ENCODE peak calls at places on chromosomes 16 and 17, in seven cellular contexts. One of them, this sample, is unnamed.

GRCh38 chr17:57699751-57700186 is 45.3 kb downstream of the CCDC182 start:
- DNase-seq in HL-60: no peak
- DNase-seq in breast epithelium: no peak
- DNase-seq in prostate gland: no peak
- DNase-seq in stomach: no peak
- DNase-seq in sigmoid colon: no peak
- DNase-seq in GM23338: no peak
- DNase-seq in this sample: peak; percentile 31

GRCh38 chr17:61849674-61850073 is 13.7 kb downstream of the BRIP1 start:
- DNase-seq in stomach: no peak
- DNase-seq in breast epithelium: no peak
- DNase-seq in sigmoid colon: no peak
- DNase-seq in HL-60: no peak
- DNase-seq in prostate gland: no peak
- DNase-seq in GM23338: no peak
- DNase-seq in this sample: no peak

GRCh38 chr17:68255731-68256538 is 8.1 kb downstream of the AMZ2 start:
- DNase-seq in GM23338: no peak
- DNase-seq in breast epithelium: no peak
- DNase-seq in stomach: no peak
- DNase-seq in prostate gland: no peak
- DNase-seq in sigmoid colon: no peak
- DNase-seq in HL-60: no peak
- DNase-seq in this sample: no peak

GRCh38 chr17:67218385-67218950 is 26.5 kb downstream of the HELZ start:
- DNase-seq in HL-60: no peak
- DNase-seq in breast epithelium: no peak
- DNase-seq in GM23338: no peak
- DNase-seq in sigmoid colon: no peak
- DNase-seq in stomach: no peak
- DNase-seq in prostate gland: no peak
- DNase-seq in this sample: no peak

GRCh38 chr17:77372444-77373297 is 231.9 kb downstream of the SEC14L1 start:
- DNase-seq in breast epithelium: peak; percentile 71
- DNase-seq in sigmoid colon: peak; percentile 95
- DNase-seq in HL-60: peak; percentile 47
- DNase-seq in GM23338: peak; percentile 94
- DNase-seq in prostate gland: peak; percentile 47
- DNase-seq in stomach: peak; percentile 76
- DNase-seq in this sample: peak; percentile 80

GRCh38 chr16:31718998-31719397 is 154.6 kb upstream of the ZNF267 start:
- DNase-seq in GM23338: no peak
- DNase-seq in breast epithelium: no peak
- DNase-seq in prostate gland: no peak
- DNase-seq in stomach: no peak
- DNase-seq in HL-60: no peak
- DNase-seq in sigmoid colon: no peak
- DNase-seq in this sample: no peak

GRCh38 chr16:1056196-1056595 is 16.4 kb upstream of the SSTR5 start:
- DNase-seq in stomach: no peak
- DNase-seq in sigmoid colon: no peak
- DNase-seq in HL-60: no peak
- DNase-seq in GM23338: no peak
- DNase-seq in breast epithelium: no peak
- DNase-seq in prostate gland: no peak
- DNase-seq in this sample: no peak

GRCh38 chr16:69404275-69404805 is 18.5 kb upstream of the TERF2 start:
- DNase-seq in GM23338: peak; percentile 18
- DNase-seq in sigmoid colon: no peak
- DNase-seq in breast epithelium: no peak
- DNase-seq in prostate gland: peak; percentile 33
- DNase-seq in HL-60: no peak
- DNase-seq in stomach: peak; percentile 69
- DNase-seq in this sample: no peak

GRCh38 chr17:39671651-39672521 is 3.6 kb downstream of the PNMT start:
- DNase-seq in GM23338: peak; percentile 89
- DNase-seq in prostate gland: peak; percentile 39
- DNase-seq in breast epithelium: no peak
- DNase-seq in stomach: peak; percentile 57
- DNase-seq in HL-60: no peak
- DNase-seq in sigmoid colon: no peak
- DNase-seq in this sample: no peak

GRCh38 chr16:63745456-63745855 is 1376.4 kb downstream of the CDH11 start:
- DNase-seq in GM23338: no peak
- DNase-seq in stomach: no peak
- DNase-seq in HL-60: no peak
- DNase-seq in sigmoid colon: no peak
- DNase-seq in prostate gland: no peak
- DNase-seq in breast epithelium: no peak
- DNase-seq in this sample: no peak

GRCh38 chr16:88681709-88682451 is 4.4 kb downstream of the SNAI3 start:
- DNase-seq in GM23338: no peak
- DNase-seq in stomach: peak; percentile 69
- DNase-seq in breast epithelium: no peak
- DNase-seq in prostate gland: no peak
- DNase-seq in sigmoid colon: no peak
- DNase-seq in HL-60: peak; percentile 79
- DNase-seq in this sample: no peak

GRCh38 chr16:89058812-89059211 is 34.8 kb upstream of the ACSF3 start:
- DNase-seq in GM23338: no peak
- DNase-seq in prostate gland: no peak
- DNase-seq in HL-60: no peak
- DNase-seq in breast epithelium: no peak
- DNase-seq in stomach: no peak
- DNase-seq in sigmoid colon: no peak
- DNase-seq in this sample: no peak

GRCh38 chr17:63911657-63912100 is 621 bp upstream of the CSHL1 start:
- DNase-seq in stomach: peak; percentile 40
- DNase-seq in GM23338: peak; percentile 74
- DNase-seq in sigmoid colon: no peak
- DNase-seq in prostate gland: no peak
- DNase-seq in breast epithelium: no peak
- DNase-seq in HL-60: no peak
- DNase-seq in this sample: no peak

GRCh38 chr16:85557976-85558589 is 55.0 kb upstream of the GSE1 start:
- DNase-seq in GM23338: peak; percentile 78
- DNase-seq in sigmoid colon: no peak
- DNase-seq in HL-60: no peak
- DNase-seq in prostate gland: peak; percentile 65
- DNase-seq in breast epithelium: peak; percentile 56
- DNase-seq in stomach: peak; percentile 61
- DNase-seq in this sample: no peak

GRCh38 chr17:49508061-49508865 is 13.2 kb downstream of the NGFR start:
- DNase-seq in sigmoid colon: no peak
- DNase-seq in breast epithelium: peak; percentile 97
- DNase-seq in HL-60: no peak
- DNase-seq in prostate gland: peak; percentile 90
- DNase-seq in stomach: no peak
- DNase-seq in GM23338: peak; percentile 83
- DNase-seq in this sample: peak; percentile 60

GRCh38 chr17:73196500-73196899 is 3.6 kb downstream of the COG1 start:
- DNase-seq in prostate gland: peak; percentile 88
- DNase-seq in breast epithelium: no peak
- DNase-seq in stomach: peak; percentile 62
- DNase-seq in sigmoid colon: peak; percentile 69
- DNase-seq in HL-60: no peak
- DNase-seq in GM23338: peak; percentile 66
- DNase-seq in this sample: peak; percentile 46

GRCh38 chr16:31063843-31064611 is 10.0 kb downstream of the ZNF668 start:
- DNase-seq in stomach: no peak
- DNase-seq in HL-60: no peak
- DNase-seq in breast epithelium: no peak
- DNase-seq in prostate gland: no peak
- DNase-seq in sigmoid colon: no peak
- DNase-seq in GM23338: no peak
- DNase-seq in this sample: peak; percentile 85

GRCh38 chr16:17930280-17930679 is 406.3 kb downstream of the NPIPA8 start:
- DNase-seq in breast epithelium: no peak
- DNase-seq in HL-60: no peak
- DNase-seq in stomach: no peak
- DNase-seq in prostate gland: no peak
- DNase-seq in GM23338: peak; percentile 34
- DNase-seq in sigmoid colon: no peak
- DNase-seq in this sample: no peak

GRCh38 chr16:67294927-67295326 is 15.6 kb downstream of the PLEKHG4 start:
- DNase-seq in breast epithelium: no peak
- DNase-seq in GM23338: no peak
- DNase-seq in HL-60: no peak
- DNase-seq in sigmoid colon: no peak
- DNase-seq in prostate gland: no peak
- DNase-seq in stomach: no peak
- DNase-seq in this sample: no peak

GRCh38 chr17:52383493-52384100 is 225.1 kb upstream of the CA10 start:
- DNase-seq in stomach: peak; percentile 71
- DNase-seq in prostate gland: peak; percentile 70
- DNase-seq in breast epithelium: peak; percentile 25
- DNase-seq in GM23338: peak; percentile 91
- DNase-seq in sigmoid colon: no peak
- DNase-seq in HL-60: peak; percentile 4
- DNase-seq in this sample: no peak

GRCh38 chr16:75292691-75293090 is 41.3 kb upstream of the BCAR1 start:
- DNase-seq in breast epithelium: no peak
- DNase-seq in sigmoid colon: no peak
- DNase-seq in stomach: no peak
- DNase-seq in prostate gland: no peak
- DNase-seq in GM23338: no peak
- DNase-seq in HL-60: no peak
- DNase-seq in this sample: no peak

GRCh38 chr17:53919356-53919755 is 96.6 kb downstream of the KIF2B start:
- DNase-seq in sigmoid colon: no peak
- DNase-seq in prostate gland: no peak
- DNase-seq in HL-60: no peak
- DNase-seq in breast epithelium: no peak
- DNase-seq in stomach: no peak
- DNase-seq in GM23338: no peak
- DNase-seq in this sample: no peak

GRCh38 chr16:67279296-67280089 is at the start of gene PLEKHG4:
- DNase-seq in GM23338: peak; percentile 86
- DNase-seq in HL-60: peak; percentile 67
- DNase-seq in breast epithelium: peak; percentile 61
- DNase-seq in sigmoid colon: peak; percentile 83
- DNase-seq in prostate gland: peak; percentile 55
- DNase-seq in stomach: peak; percentile 84
- DNase-seq in this sample: peak; percentile 97

GRCh38 chr16:11780988-11781680 is 15.9 kb downstream of the ZC3H7A start:
- DNase-seq in stomach: no peak
- DNase-seq in GM23338: no peak
- DNase-seq in prostate gland: no peak
- DNase-seq in breast epithelium: no peak
- DNase-seq in HL-60: no peak
- DNase-seq in sigmoid colon: no peak
- DNase-seq in this sample: no peak

GRCh38 chr17:2241823-2242222 is 61.8 kb downstream of the SMG6 start:
- DNase-seq in stomach: no peak
- DNase-seq in sigmoid colon: no peak
- DNase-seq in HL-60: no peak
- DNase-seq in breast epithelium: no peak
- DNase-seq in prostate gland: no peak
- DNase-seq in GM23338: no peak
- DNase-seq in this sample: no peak
- H3K27ac ChIP-seq in stomach: peak overlapping the region; percentile 82
- H3K27ac ChIP-seq in sigmoid colon: peak overlapping the region; percentile 81
- H3K27ac ChIP-seq in HL-60: no peak overlapping the region
- H3K27ac ChIP-seq in breast epithelium: no peak overlapping the region
- H3K27ac ChIP-seq in prostate gland: no peak overlapping the region
- H3K27ac ChIP-seq in GM23338: no peak overlapping the region
- H3K27ac ChIP-seq in this sample: no peak overlapping the region

DNA sequence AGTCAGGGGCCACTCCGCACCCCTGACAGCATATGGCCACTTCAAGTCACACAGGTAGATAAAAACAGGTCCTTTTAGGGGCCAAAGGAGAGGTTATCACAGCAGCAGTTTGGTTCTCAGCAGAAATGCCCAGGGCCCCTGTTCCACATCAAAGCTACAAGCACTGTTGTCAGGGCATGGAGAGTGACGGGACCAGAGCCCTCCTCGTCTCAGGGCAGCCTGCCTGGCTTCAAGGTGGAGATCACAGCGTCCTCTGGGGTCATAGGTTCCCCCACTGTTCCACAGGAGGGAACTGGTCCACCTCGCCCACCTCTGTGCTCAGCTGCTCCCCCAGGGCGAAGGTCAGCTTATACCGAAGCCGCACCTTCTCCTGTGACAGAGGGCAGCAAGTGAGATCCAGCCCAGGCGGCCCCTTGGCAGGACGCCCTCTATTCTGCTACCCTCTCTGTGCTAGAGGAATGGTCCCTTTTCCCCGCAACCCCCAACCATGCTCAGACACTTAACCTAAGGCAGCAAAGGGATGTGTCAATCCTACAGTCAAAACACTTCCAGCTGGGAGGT is 23.3 kb downstream of the GGA3 start:
- DNase-seq in breast epithelium: no peak
- DNase-seq in stomach: no peak
- DNase-seq in HL-60: no peak
- DNase-seq in sigmoid colon: no peak
- DNase-seq in prostate gland: no peak
- DNase-seq in GM23338: no peak
- DNase-seq in this sample: peak; percentile 26
- TF ChIP-seq POLR2AphosphoS5 in breast epithelium: no peak
- TF ChIP-seq POLR2AphosphoS5 in stomach: no peak
- TF ChIP-seq POLR2AphosphoS5 in HL-60: no peak
- TF ChIP-seq POLR2AphosphoS5 in sigmoid colon: no peak
- TF ChIP-seq POLR2AphosphoS5 in prostate gland: no peak
- TF ChIP-seq POLR2AphosphoS5 in GM23338: no peak
- TF ChIP-seq POLR2AphosphoS5 in this sample: no peak

GRCh38 chr17:79819534-79820276 is 19.5 kb downstream of the CBX4 start:
- DNase-seq in stomach: no peak
- DNase-seq in HL-60: no peak
- DNase-seq in sigmoid colon: no peak
- DNase-seq in GM23338: no peak
- DNase-seq in prostate gland: no peak
- DNase-seq in breast epithelium: no peak
- DNase-seq in this sample: no peak
- H3K27ac ChIP-seq in stomach: no peak overlapping the region
- H3K27ac ChIP-seq in HL-60: no peak overlapping the region
- H3K27ac ChIP-seq in sigmoid colon: no peak overlapping the region
- H3K27ac ChIP-seq in GM23338: no peak overlapping the region
- H3K27ac ChIP-seq in prostate gland: no peak overlapping the region
- H3K27ac ChIP-seq in breast epithelium: no peak overlapping the region
- H3K27ac ChIP-seq in this sample: no peak overlapping the region

DNA sequence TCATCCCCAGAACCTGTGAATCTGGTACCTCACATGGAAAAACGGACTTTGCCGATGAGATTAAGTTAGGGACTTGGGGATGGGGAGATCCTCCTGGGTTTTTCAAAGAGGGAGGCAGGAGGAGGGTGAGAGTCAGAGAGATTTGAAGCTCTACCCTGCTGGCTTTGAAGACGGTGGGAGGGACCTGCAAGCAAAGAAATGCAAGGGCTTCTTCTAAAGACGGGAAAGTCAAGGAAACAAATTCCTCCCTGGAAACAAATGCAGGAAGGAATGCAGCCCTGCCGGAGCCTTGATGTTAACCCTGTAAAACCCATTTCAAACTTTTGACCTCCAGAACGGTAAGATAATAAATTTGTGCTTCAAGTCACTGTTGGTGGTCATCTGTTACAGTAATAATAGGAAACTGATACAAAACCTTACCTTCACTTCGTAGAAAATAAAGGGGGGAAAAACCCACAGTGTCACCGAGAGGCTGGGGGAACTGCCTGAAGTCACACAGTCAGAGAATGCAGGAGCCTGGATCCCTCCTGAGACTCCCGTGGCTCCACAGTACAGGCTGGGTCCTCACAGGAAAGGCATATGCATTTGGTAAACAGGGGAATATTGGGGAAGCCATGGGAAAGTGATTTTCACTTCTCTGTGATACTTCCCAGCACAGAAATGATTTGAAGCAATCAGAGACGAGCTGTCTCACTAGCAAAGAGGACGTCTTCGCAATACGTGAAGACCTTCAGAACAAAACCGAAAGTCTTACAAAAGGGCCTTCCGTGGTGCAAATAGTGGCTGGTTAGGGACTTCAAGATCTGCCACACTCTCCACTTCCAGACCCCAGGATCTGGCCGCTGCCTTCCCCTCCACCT is 58.9 kb upstream of the CLEC3A start:
- DNase-seq in HL-60: no peak
- DNase-seq in sigmoid colon: no peak
- DNase-seq in GM23338: peak; percentile 93
- DNase-seq in breast epithelium: no peak
- DNase-seq in prostate gland: no peak
- DNase-seq in stomach: no peak
- DNase-seq in this sample: no peak
- TF ChIP-seq POLR2AphosphoS5 in HL-60: no peak
- TF ChIP-seq POLR2AphosphoS5 in sigmoid colon: no peak
- TF ChIP-seq POLR2AphosphoS5 in GM23338: no peak
- TF ChIP-seq POLR2AphosphoS5 in breast epithelium: no peak
- TF ChIP-seq POLR2AphosphoS5 in prostate gland: no peak
- TF ChIP-seq POLR2AphosphoS5 in stomach: no peak
- TF ChIP-seq POLR2AphosphoS5 in this sample: no peak

This sample was measured in upper lobe of left lung.